ENCODE peak calls at places on chromosomes 1 and 21, in five cellular contexts. One of them, this sample, is unnamed.

GRCh38 chr1:153265457-153265856 is 6.0 kb downstream of the LORICRIN start:
- DNase-seq in fibroblast of pulmonary artery: no peak
- DNase-seq in dorsolateral prefrontal cortex: no peak
- DNase-seq in lower lobe of right lung: no peak
- DNase-seq in uterus: no peak
- DNase-seq in this sample: no peak

GRCh38 chr1:185350027-185350442 is 33.0 kb upstream of the IVNS1ABP start:
- DNase-seq in uterus: no peak
- DNase-seq in lower lobe of right lung: no peak
- DNase-seq in dorsolateral prefrontal cortex: no peak
- DNase-seq in fibroblast of pulmonary artery: no peak
- DNase-seq in this sample: no peak

GRCh38 chr1:231776006-231776707 is 149.6 kb downstream of the DISC1 start:
- DNase-seq in fibroblast of pulmonary artery: peak
- DNase-seq in uterus: no peak
- DNase-seq in dorsolateral prefrontal cortex: no peak
- DNase-seq in lower lobe of right lung: no peak
- DNase-seq in this sample: peak

GRCh38 chr1:241462371-241462770 is 57.2 kb downstream of the FH start:
- DNase-seq in fibroblast of pulmonary artery: peak
- DNase-seq in uterus: no peak
- DNase-seq in lower lobe of right lung: no peak
- DNase-seq in dorsolateral prefrontal cortex: no peak
- DNase-seq in this sample: peak

GRCh38 chr1:45979074-45979777 is 153.2 kb downstream of the PIK3R3 start:
- DNase-seq in fibroblast of pulmonary artery: no peak
- DNase-seq in uterus: no peak
- DNase-seq in dorsolateral prefrontal cortex: no peak
- DNase-seq in lower lobe of right lung: no peak
- DNase-seq in this sample: peak

GRCh38 chr1:43432171-43432860 is 21.4 kb downstream of the HYI start:
- DNase-seq in lower lobe of right lung: no peak
- DNase-seq in fibroblast of pulmonary artery: no peak
- DNase-seq in dorsolateral prefrontal cortex: no peak
- DNase-seq in uterus: no peak
- DNase-seq in this sample: no peak

GRCh38 chr1:18411820-18412641 is 68.7 kb upstream of the KLHDC7A start:
- DNase-seq in uterus: no peak
- DNase-seq in fibroblast of pulmonary artery: no peak
- DNase-seq in dorsolateral prefrontal cortex: no peak
- DNase-seq in lower lobe of right lung: no peak
- DNase-seq in this sample: no peak

GRCh38 chr21:16181024-16181423 is 451.2 kb downstream of the USP25 start:
- DNase-seq in uterus: peak
- DNase-seq in lower lobe of right lung: no peak
- DNase-seq in fibroblast of pulmonary artery: peak
- DNase-seq in dorsolateral prefrontal cortex: no peak
- DNase-seq in this sample: peak

GRCh38 chr1:55233149-55233777 is 18.1 kb upstream of the USP24 start:
- DNase-seq in fibroblast of pulmonary artery: no peak
- DNase-seq in lower lobe of right lung: no peak
- DNase-seq in uterus: no peak
- DNase-seq in dorsolateral prefrontal cortex: no peak
- DNase-seq in this sample: no peak

GRCh38 chr1:16072616-16073484 is 601 bp downstream of the FAM131C start:
- DNase-seq in uterus: no peak
- DNase-seq in lower lobe of right lung: no peak
- DNase-seq in dorsolateral prefrontal cortex: peak
- DNase-seq in fibroblast of pulmonary artery: no peak
- DNase-seq in this sample: no peak

GRCh38 chr1:37905624-37906196 is 41.1 kb downstream of the INPP5B start:
- DNase-seq in lower lobe of right lung: no peak
- DNase-seq in dorsolateral prefrontal cortex: no peak
- DNase-seq in uterus: no peak
- DNase-seq in fibroblast of pulmonary artery: no peak
- DNase-seq in this sample: no peak

GRCh38 chr1:33346921-33347649 is 26.2 kb upstream of the A3GALT2 start:
- DNase-seq in lower lobe of right lung: no peak
- DNase-seq in uterus: peak
- DNase-seq in dorsolateral prefrontal cortex: no peak
- DNase-seq in fibroblast of pulmonary artery: peak
- DNase-seq in this sample: peak

DNA sequence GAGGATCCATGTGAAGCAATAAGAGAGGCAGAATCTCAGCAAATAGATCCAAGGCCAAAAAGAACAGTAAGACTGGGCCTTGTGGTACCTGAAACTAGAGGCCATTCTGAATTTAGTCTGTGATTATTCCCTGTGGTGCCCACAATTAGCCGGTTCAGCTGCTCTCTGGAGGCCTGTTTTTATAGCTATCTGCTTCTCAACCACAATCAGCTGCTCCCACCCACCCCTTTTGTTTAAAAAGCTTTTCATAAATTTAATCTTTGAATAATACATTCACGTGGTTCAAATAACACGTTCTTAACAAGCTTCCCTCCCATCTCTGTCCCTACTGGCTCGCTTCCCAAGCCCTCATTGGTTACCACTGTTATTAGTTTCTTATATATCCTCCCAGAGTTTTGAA is 18.0 kb downstream of the UBE2T start:
- DNase-seq in lower lobe of right lung: no peak
- DNase-seq in dorsolateral prefrontal cortex: no peak
- DNase-seq in uterus: no peak
- DNase-seq in fibroblast of pulmonary artery: no peak
- DNase-seq in this sample: no peak
- TF ChIP-seq CTCF in lower lobe of right lung: no peak
- TF ChIP-seq CTCF in dorsolateral prefrontal cortex: no peak
- TF ChIP-seq CTCF in uterus: no peak
- TF ChIP-seq CTCF in fibroblast of pulmonary artery: no peak
- TF ChIP-seq CTCF in this sample: no peak

DNA sequence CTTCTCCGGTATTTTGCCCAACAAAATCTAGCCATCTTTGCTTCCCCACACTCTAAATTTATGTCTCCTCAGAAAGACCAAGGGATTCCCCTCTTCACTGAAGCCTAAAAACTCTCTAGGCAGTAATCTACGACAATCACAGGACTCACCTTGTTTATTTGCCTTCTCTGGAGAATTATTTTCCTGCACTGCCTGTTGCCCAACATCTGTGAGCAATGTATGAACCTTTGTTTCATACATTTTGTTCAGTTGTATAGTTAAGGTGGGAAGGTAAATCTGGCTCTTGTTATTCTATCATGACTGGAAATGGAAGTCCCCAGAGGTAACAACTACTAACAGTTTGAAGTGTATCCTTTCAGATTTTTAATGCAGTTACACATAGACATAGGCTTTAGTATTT is 2.2 kb downstream of the COPA start:
- DNase-seq in lower lobe of right lung: no peak
- DNase-seq in fibroblast of pulmonary artery: no peak
- DNase-seq in dorsolateral prefrontal cortex: no peak
- DNase-seq in uterus: no peak
- DNase-seq in this sample: no peak
- H3K4me3 ChIP-seq in lower lobe of right lung: no peak
- H3K4me3 ChIP-seq in fibroblast of pulmonary artery: peak
- H3K4me3 ChIP-seq in dorsolateral prefrontal cortex: no peak
- H3K4me3 ChIP-seq in uterus: no peak
- H3K4me3 ChIP-seq in this sample: peak

GRCh38 chr1:143694085-143694484 is 277.7 kb downstream of the FAM72C start:
- DNase-seq in fibroblast of pulmonary artery: no peak
- DNase-seq in uterus: no peak
- DNase-seq in lower lobe of right lung: no peak
- DNase-seq in dorsolateral prefrontal cortex: no peak
- DNase-seq in this sample: no peak

GRCh38 chr1:143691971-143692529 is 279.7 kb downstream of the FAM72C start:
- DNase-seq in lower lobe of right lung: no peak
- DNase-seq in uterus: no peak
- DNase-seq in fibroblast of pulmonary artery: no peak
- DNase-seq in dorsolateral prefrontal cortex: no peak
- DNase-seq in this sample: no peak

GRCh38 chr1:143699115-143699514 is 272.7 kb downstream of the FAM72C start:
- DNase-seq in dorsolateral prefrontal cortex: no peak
- DNase-seq in lower lobe of right lung: peak
- DNase-seq in uterus: no peak
- DNase-seq in fibroblast of pulmonary artery: no peak
- DNase-seq in this sample: no peak

GRCh38 chr1:143699731-143700130 is 272.1 kb downstream of the FAM72C start:
- DNase-seq in lower lobe of right lung: no peak
- DNase-seq in dorsolateral prefrontal cortex: no peak
- DNase-seq in uterus: no peak
- DNase-seq in fibroblast of pulmonary artery: no peak
- DNase-seq in this sample: no peak

GRCh38 chr1:143698016-143698415 is 273.8 kb downstream of the FAM72C start:
- DNase-seq in lower lobe of right lung: peak
- DNase-seq in uterus: no peak
- DNase-seq in dorsolateral prefrontal cortex: peak
- DNase-seq in fibroblast of pulmonary artery: peak
- DNase-seq in this sample: peak
- TF ChIP-seq CTCF in lower lobe of right lung: peak
- TF ChIP-seq CTCF in uterus: no peak
- TF ChIP-seq CTCF in dorsolateral prefrontal cortex: peak
- TF ChIP-seq CTCF in fibroblast of pulmonary artery: peak
- TF ChIP-seq CTCF in this sample: peak

GRCh38 chr1:230139306-230139705 is 72.3 kb downstream of the GALNT2 start:
- DNase-seq in fibroblast of pulmonary artery: no peak
- DNase-seq in dorsolateral prefrontal cortex: peak
- DNase-seq in lower lobe of right lung: no peak
- DNase-seq in uterus: no peak
- DNase-seq in this sample: no peak

GRCh38 chr1:230135726-230136125 is 68.7 kb downstream of the GALNT2 start:
- DNase-seq in dorsolateral prefrontal cortex: no peak
- DNase-seq in fibroblast of pulmonary artery: no peak
- DNase-seq in uterus: no peak
- DNase-seq in lower lobe of right lung: no peak
- DNase-seq in this sample: no peak

GRCh38 chr1:230138561-230139239 is 71.7 kb downstream of the GALNT2 start:
- DNase-seq in lower lobe of right lung: no peak
- DNase-seq in fibroblast of pulmonary artery: no peak
- DNase-seq in dorsolateral prefrontal cortex: no peak
- DNase-seq in uterus: no peak
- DNase-seq in this sample: no peak

GRCh38 chr1:230137328-230137815 is 70.3 kb downstream of the GALNT2 start:
- DNase-seq in fibroblast of pulmonary artery: peak
- DNase-seq in uterus: no peak
- DNase-seq in lower lobe of right lung: no peak
- DNase-seq in dorsolateral prefrontal cortex: peak
- DNase-seq in this sample: peak

GRCh38 chr1:230136453-230137327 is 69.7 kb downstream of the GALNT2 start:
- DNase-seq in uterus: no peak
- DNase-seq in lower lobe of right lung: no peak
- DNase-seq in fibroblast of pulmonary artery: no peak
- DNase-seq in dorsolateral prefrontal cortex: peak
- DNase-seq in this sample: no peak
- H3K4me3 ChIP-seq in uterus: no peak
- H3K4me3 ChIP-seq in lower lobe of right lung: no peak
- H3K4me3 ChIP-seq in fibroblast of pulmonary artery: no peak
- H3K4me3 ChIP-seq in dorsolateral prefrontal cortex: no peak
- H3K4me3 ChIP-seq in this sample: no peak

GRCh38 chr1:174692313-174692712 is 244.5 kb downstream of the GPR52 start:
- DNase-seq in uterus: no peak
- DNase-seq in lower lobe of right lung: no peak
- DNase-seq in fibroblast of pulmonary artery: peak
- DNase-seq in dorsolateral prefrontal cortex: no peak
- DNase-seq in this sample: peak
- TF ChIP-seq CTCF in uterus: no peak
- TF ChIP-seq CTCF in lower lobe of right lung: no peak
- TF ChIP-seq CTCF in fibroblast of pulmonary artery: peak
- TF ChIP-seq CTCF in dorsolateral prefrontal cortex: no peak
- TF ChIP-seq CTCF in this sample: no peak

DNA sequence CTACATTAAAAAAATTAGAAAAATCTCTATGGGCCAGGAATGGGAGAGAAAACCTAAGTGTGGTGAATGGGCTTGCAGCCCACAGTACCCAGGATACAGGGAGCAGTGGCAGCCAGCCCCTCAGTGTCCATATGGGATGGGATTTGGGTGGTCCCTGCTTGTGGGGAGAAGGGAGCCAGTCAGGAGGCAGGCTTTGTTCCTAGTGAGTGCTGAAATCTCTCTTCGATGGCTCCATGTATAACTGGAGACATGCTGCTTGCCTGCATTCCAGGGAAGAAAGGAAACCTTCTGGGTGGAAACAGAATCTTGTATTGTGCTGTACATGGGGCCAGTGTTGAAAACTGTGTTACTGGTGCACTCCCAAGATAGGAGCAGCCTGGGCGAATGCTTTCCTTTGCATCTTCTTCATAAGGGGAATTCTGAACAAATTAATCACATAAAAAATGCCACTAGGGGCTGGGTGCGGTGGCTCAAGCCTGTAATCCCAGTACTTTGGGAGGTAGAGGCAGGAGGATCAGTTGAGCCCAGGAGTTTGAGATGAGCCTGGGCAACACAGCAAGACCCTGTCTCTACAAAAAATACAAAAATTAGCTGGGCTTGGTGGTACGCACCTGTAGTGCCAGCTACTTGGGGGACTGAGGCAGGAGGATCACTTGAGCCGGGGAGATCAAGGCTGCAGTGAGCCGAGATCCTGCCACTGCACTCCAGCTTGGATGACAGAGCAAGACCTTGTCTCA is 36.0 kb downstream of the PTPRU start:
- DNase-seq in fibroblast of pulmonary artery: no peak
- DNase-seq in dorsolateral prefrontal cortex: no peak
- DNase-seq in uterus: no peak
- DNase-seq in lower lobe of right lung: no peak
- DNase-seq in this sample: no peak
- H3K4me3 ChIP-seq in fibroblast of pulmonary artery: no peak
- H3K4me3 ChIP-seq in dorsolateral prefrontal cortex: no peak
- H3K4me3 ChIP-seq in uterus: no peak
- H3K4me3 ChIP-seq in lower lobe of right lung: no peak
- H3K4me3 ChIP-seq in this sample: no peak

This sample was measured in choroid plexus epithelial cell.